ENCODE peak calls at places on chromosomes 16 and 17, in nine cellular contexts. V is uterus, M is SK-N-SH, N is A549, A is choroid plexus epithelial cell, T is neural progenitor cell, L is AG09309, H is astrocyte, O is DND-41. R is an unnamed sample.

GRCh38 chr17:49093131-49093530 is 39.4 kb upstream of the B4GALNT2 start:
- DNase-seq in V (no peak), O (no peak), M (no peak), T (no peak), L (no peak), N (no peak), A (no peak), H (no peak), R (no peak)

GRCh38 chr16:84700518-84701277 is 898 bp downstream of the USP10 start:
- DNase-seq in T (peak), O (peak), N (peak), M (peak), L (no peak), V (no peak), A (peak), H (no peak), R (no peak)

GRCh38 chr17:49842846-49843245 is 5.0 kb downstream of the TAC4 start:
- DNase-seq in V (no peak), M (no peak), T (no peak), H (no peak), N (no peak), O (no peak), A (no peak), L (no peak), R (no peak)

GRCh38 chr17:38869647-38870258 is at the start of gene LASP1:
- DNase-seq in M (peak), N (peak), H (peak), L (peak), A (peak), V (peak), O (peak), T (peak), R (peak)

GRCh38 chr16:34050787-34051320 is 591.4 kb downstream of the TP53TG3F start:
- DNase-seq in L (no peak), H (no peak), V (no peak), M (peak), A (no peak), N (no peak), T (no peak), O (no peak), R (no peak)

GRCh38 chr16:50038756-50039529 is 13.9 kb downstream of the CNEP1R1 start:
- DNase-seq in L (no peak), N (no peak), O (no peak), A (no peak), H (no peak), T (no peak), M (no peak), V (no peak), R (no peak)

GRCh38 chr17:418421-418751 is 65.8 kb upstream of the RPH3AL start:
- DNase-seq in N (no peak), H (no peak), A (no peak), T (no peak), L (no peak), M (no peak), V (no peak), O (peak), R (no peak)

GRCh38 chr17:45643591-45643990 is 140.5 kb upstream of the CRHR1 start:
- DNase-seq in O (no peak), L (no peak), M (no peak), N (no peak), H (no peak), V (no peak), A (no peak), T (no peak), R (no peak)

GRCh38 chr16:76265434-76266045 is 11.7 kb upstream of the CNTNAP4 start:
- DNase-seq in A (peak), M (peak), O (peak), V (no peak), L (no peak), T (peak), H (no peak), N (peak), R (peak)

GRCh38 chr16:7372095-7372494 is 39.5 kb downstream of the RBFOX1 start:
- DNase-seq in H (no peak), L (no peak), A (no peak), N (no peak), O (no peak), V (no peak), T (no peak), M (no peak), R (no peak)

GRCh38 chr16:85530370-85530739 is 82.8 kb upstream of the GSE1 start:
- DNase-seq in M (no peak), T (no peak), A (no peak), O (no peak), L (no peak), H (no peak), V (no peak), N (no peak), R (no peak)

GRCh38 chr16:24906901-24907300 is 61.1 kb downstream of the SLC5A11 start:
- DNase-seq in N (no peak), H (no peak), M (no peak), A (no peak), O (no peak), T (no peak), V (no peak), L (no peak), R (no peak)

GRCh38 chr16:87062569-87063442 is 254.4 kb downstream of the C16orf95 start:
- DNase-seq in M (peak), L (no peak), N (peak), T (peak), O (peak), A (peak), V (no peak), H (peak), R (peak)

GRCh38 chr17:36066365-36066945 is 2.4 kb downstream of the CCL18 start:
- DNase-seq in H (no peak), A (no peak), T (no peak), N (no peak), O (no peak), L (no peak), M (no peak), V (no peak), R (no peak)

GRCh38 chr17:38897176-38897575 is 27.3 kb downstream of the LASP1 start:
- DNase-seq in V (peak), M (no peak), H (no peak), N (no peak), A (no peak), O (no peak), T (no peak), L (no peak), R (peak)

GRCh38 chr16:81786321-81786720 is 7.2 kb downstream of the PLCG2 start:
- DNase-seq in O (no peak), N (no peak), T (no peak), V (no peak), A (peak), H (peak), L (no peak), M (no peak), R (no peak)

GRCh38 chr17:48488548-48489106 is 42.2 kb downstream of the HOXB1 start:
- DNase-seq in O (no peak), H (no peak), N (no peak), L (no peak), M (no peak), A (no peak), V (no peak), T (no peak), R (no peak)

GRCh38 chr16:68733570-68733969 is 3.5 kb upstream of the CDH1 start:
- DNase-seq in H (no peak), L (no peak), O (no peak), M (no peak), A (no peak), N (no peak), V (no peak), T (no peak), R (no peak)

GRCh38 chr17:67491009-67491677 is 114.1 kb downstream of the PITPNC1 start:
- DNase-seq in T (peak), M (peak), N (peak), H (peak), V (peak), L (peak), O (no peak), A (peak), R (peak)

GRCh38 chr17:1712271-1712670 is 2.1 kb upstream of the TLCD2 start:
- DNase-seq in V (no peak), M (no peak), L (no peak), A (no peak), O (no peak), N (no peak), H (no peak), T (no peak), R (no peak)

GRCh38 chr17:61410100-61410551 is 10.5 kb downstream of the TBX2 start:
- DNase-seq in A (no peak), V (no peak), T (no peak), M (peak), N (no peak), H (no peak), L (no peak), O (no peak), R (peak)

GRCh38 chr17:79111097-79111496 is 36.5 kb downstream of the ENGASE start:
- DNase-seq in M (no peak), L (no peak), A (no peak), V (no peak), T (no peak), O (no peak), N (no peak), H (no peak), R (no peak)

GRCh38 chr17:5516060-5516792 is 29.9 kb downstream of the MIS12 start:
- DNase-seq in A (peak), L (peak), V (no peak), T (no peak), M (no peak), N (peak), H (peak), O (no peak), R (no peak)

GRCh38 chr17:78609198-78609597 is 32.0 kb upstream of the DNAH17 start:
- DNase-seq in A (no peak), T (no peak), H (no peak), M (peak), V (no peak), O (no peak), N (no peak), L (no peak), R (no peak)

GRCh38 chr16:70391881-70392481 is 45.3 kb downstream of the DDX19A start:
- DNase-seq in T (no peak), L (peak), O (no peak), M (no peak), N (peak), H (no peak), V (peak), A (peak), R (peak)

GRCh38 chr16:20410153-20410723 is 904 bp downstream of the ACSM5 start:
- DNase-seq in O (no peak), M (no peak), V (no peak), H (no peak), T (no peak), L (no peak), N (no peak), A (no peak), R (no peak)

GRCh38 chr17:31724026-31724425 is 135.0 kb downstream of the COPRS start:
- DNase-seq in O (no peak), V (no peak), N (no peak), A (peak), T (no peak), M (no peak), H (peak), L (no peak), R (no peak)

GRCh38 chr17:49746791-49747490 is 17.0 kb downstream of the FAM117A start:
- DNase-seq in A (no peak), L (no peak), T (no peak), N (no peak), O (peak), H (no peak), V (no peak), M (no peak), R (no peak)

GRCh38 chr16:19006446-19007315 is 22.9 kb downstream of the TMC7 start:
- DNase-seq in A (no peak), T (no peak), L (no peak), M (no peak), N (no peak), H (no peak), V (no peak), O (no peak), R (no peak)

GRCh38 chr16:70685938-70686375 is at the start of gene MTSS2:
- DNase-seq in V (peak), N (peak), A (peak), T (peak), O (peak), M (peak), H (peak), L (peak), R (peak)

GRCh38 chr17:80189611-80190010 is 19.8 kb downstream of the CARD14 start:
- DNase-seq in L (no peak), H (no peak), O (no peak), A (no peak), N (no peak), M (no peak), V (no peak), T (no peak), R (no peak)

GRCh38 chr17:6257339-6257738 is 177.6 kb downstream of the AIPL1 start:
- DNase-seq in H (peak), L (no peak), V (no peak), A (peak), T (peak), O (no peak), M (no peak), N (no peak), R (no peak)

GRCh38 chr16:29926675-29927522 is 873 bp upstream of the KCTD13 start:
- DNase-seq in O (no peak), A (no peak), M (peak), H (no peak), V (peak), N (peak), L (no peak), T (no peak), R (peak)

GRCh38 chr17:22443061-22443460 is 750.7 kb downstream of the KCNJ18 start:
- DNase-seq in M (no peak), V (no peak), N (no peak), O (no peak), A (no peak), H (no peak), T (no peak), L (no peak), R (no peak)

GRCh38 chr16:30802971-30803370 is 16.0 kb upstream of the ZNF629 start:
- DNase-seq in M (no peak), V (no peak), L (no peak), T (no peak), N (no peak), A (no peak), H (no peak), O (no peak), R (no peak)

GRCh38 chr16:22353188-22353919 is 21.1 kb downstream of the CDR2 start:
- DNase-seq in T (no peak), N (peak), M (no peak), V (no peak), O (no peak), H (peak), L (peak), A (peak), R (no peak)

GRCh38 chr17:82551779-82552457 is 32.4 kb downstream of the FOXK2 start:
- DNase-seq in H (peak), N (peak), O (peak), L (no peak), A (peak), T (peak), M (peak), V (peak), R (peak)

GRCh38 chr17:31687505-31688126 is 171.4 kb downstream of the COPRS start:
- DNase-seq in L (no peak), M (no peak), A (no peak), H (no peak), V (no peak), O (no peak), T (no peak), N (no peak), R (no peak)

GRCh38 chr17:29279397-29280070 is 14.4 kb downstream of the NUFIP2 start:
- DNase-seq in O (no peak), M (no peak), V (no peak), A (no peak), T (no peak), H (no peak), L (no peak), N (no peak), R (no peak)

GRCh38 chr17:29278692-29279091 is 15.3 kb downstream of the NUFIP2 start:
- DNase-seq in V (no peak), M (no peak), L (no peak), N (no peak), O (no peak), T (no peak), A (no peak), H (no peak), R (no peak)

GRCh38 chr17:29283496-29283895 is 10.5 kb downstream of the NUFIP2 start:
- DNase-seq in T (no peak), O (no peak), L (no peak), N (no peak), M (peak), A (no peak), H (no peak), V (no peak), R (no peak)
- TF ChIP-seq CTCF in T (no peak), O (peak), L (peak), N (peak), M (peak), A (peak), H (no peak), V (no peak), R (no peak)

GRCh38 chr16:46662123-46662522 is 26.9 kb downstream of the VPS35 start:
- DNase-seq in V (no peak), L (no peak), H (no peak), M (no peak), N (no peak), T (no peak), A (no peak), O (no peak), R (no peak)

DNA sequence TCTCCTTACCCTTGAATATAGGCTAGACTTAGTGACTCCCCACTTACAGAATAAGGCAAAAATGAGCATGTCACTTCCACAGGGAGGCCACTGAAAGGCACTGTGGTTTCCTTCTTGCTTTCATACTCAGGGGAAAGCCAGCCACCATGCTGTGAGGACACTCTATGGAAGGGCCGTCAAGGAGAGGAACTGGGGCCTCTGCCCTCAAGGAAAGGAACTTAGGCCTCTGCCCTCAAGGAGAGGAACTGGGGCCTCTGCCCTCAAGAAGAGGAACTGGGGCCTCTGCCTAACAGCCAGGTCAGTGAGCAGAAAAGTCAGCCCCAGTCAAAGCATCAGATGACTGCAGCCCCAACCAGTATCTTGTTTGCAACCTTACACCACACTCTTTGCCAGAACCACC is 30.1 kb downstream of the VPS35 start:
- DNase-seq in H (no peak), N (no peak), A (peak), T (no peak), L (no peak), O (no peak), V (no peak), M (no peak), R (no peak)
- TF ChIP-seq CTCF in H (no peak), N (no peak), A (peak), T (no peak), L (no peak), O (no peak), V (no peak), M (no peak), R (no peak)

DNA sequence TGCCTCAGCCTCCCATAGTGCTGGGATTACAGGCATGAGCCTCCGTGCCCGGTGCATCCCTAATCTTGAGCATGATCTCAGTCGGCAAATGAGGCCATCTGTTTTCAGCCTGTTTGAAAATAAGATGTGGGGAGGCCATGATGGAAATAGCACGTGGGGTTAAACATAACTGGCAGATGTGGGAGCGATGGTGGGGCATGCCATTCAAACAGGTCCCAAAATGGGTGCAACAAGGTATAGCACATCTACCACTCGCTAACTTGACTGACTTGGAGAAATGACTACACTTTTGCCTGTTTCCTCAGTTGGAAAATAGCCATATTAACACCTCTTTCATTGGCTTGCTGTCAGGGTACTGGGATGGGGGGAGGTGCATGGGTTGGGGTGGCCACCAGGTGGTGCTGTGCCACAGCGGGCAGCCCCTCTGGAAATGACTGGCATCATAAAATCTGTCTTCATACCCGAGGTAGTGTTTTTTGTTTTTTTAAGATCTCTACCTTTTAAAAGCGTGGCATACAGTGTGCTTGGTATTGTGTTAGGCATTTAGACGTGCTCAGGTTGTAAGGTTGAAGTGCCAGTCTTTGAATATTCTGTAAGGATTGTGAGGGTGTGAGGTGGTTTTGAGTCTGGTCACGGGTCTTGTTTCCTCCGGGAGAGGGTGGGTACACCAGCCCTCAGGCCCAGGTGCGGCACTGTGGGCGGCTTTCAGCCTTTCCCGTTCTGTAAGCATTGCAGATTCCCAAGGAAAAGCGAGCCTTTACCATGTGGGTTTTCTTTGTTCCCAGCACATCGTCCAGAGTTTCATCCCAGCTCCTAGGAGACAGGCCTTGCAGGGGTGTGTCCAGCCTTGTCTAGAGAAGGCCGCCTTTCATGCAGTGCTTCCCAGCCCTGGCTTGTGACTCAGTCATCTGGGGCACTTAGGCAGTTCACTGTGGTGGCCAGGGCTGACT is 2.9 kb upstream of the TTYH2 start:
- DNase-seq in L (no peak), O (peak), M (peak), V (peak), H (peak), N (peak), A (peak), T (peak), R (peak)
- TF ChIP-seq CTCF in L (peak), O (peak), M (peak), V (peak), H (peak), N (peak), A (peak), T (peak), R (peak)

GRCh38 chr16:11101283-11101682 is 154.7 kb downstream of the SOCS1 start:
- DNase-seq in T (no peak), H (no peak), N (no peak), L (no peak), V (no peak), A (no peak), O (no peak), M (no peak), R (no peak)

GRCh38 chr16:11101695-11102522 is 154.1 kb downstream of the SOCS1 start:
- DNase-seq in L (no peak), V (no peak), T (no peak), N (no peak), O (no peak), A (peak), H (peak), M (no peak), R (no peak)

GRCh38 chr16:11099672-11100195 is 155.4 kb downstream of the CLEC16A start:
- DNase-seq in N (no peak), T (no peak), V (no peak), A (no peak), O (no peak), M (no peak), L (no peak), H (no peak), R (no peak)

GRCh38 chr16:11098601-11099377 is 154.4 kb downstream of the CLEC16A start:
- DNase-seq in O (no peak), A (no peak), M (no peak), L (no peak), V (peak), T (no peak), N (no peak), H (no peak), R (no peak)

DNA sequence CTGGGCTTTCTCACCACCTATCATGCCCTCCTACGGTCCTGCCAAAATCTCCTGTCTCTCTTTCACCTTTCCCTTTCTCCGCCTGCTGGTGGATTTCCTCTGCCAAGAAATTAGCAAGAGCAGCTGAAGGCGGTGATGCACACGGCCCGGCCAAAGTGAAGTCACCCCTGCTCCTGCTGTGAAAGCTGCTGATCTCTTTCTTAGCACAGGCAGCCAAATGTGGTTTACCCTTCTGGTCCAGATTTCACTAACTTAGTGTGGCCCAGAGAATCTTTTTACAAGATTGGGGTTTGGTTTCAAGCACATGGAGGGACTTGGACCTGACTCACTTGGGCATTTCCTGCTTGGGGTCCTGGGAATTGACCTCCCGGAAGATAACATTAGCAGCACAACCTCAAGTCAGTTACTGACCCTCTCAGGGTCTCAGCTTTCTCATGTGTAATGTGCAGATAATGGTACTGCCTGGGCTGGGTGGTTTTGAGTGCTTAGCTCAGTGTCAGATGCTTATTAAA is 155.7 kb downstream of the SOCS1 start:
- DNase-seq in H (peak), O (no peak), L (peak), N (no peak), M (no peak), T (peak), A (peak), V (peak), R (peak)
- TF ChIP-seq CTCF in H (peak), O (peak), L (peak), N (no peak), M (peak), T (peak), A (peak), V (peak), R (no peak)

GRCh38 chr16:3173892-3174617 is 13.9 kb upstream of the OR1F1 start:
- DNase-seq in H (no peak), V (no peak), A (no peak), O (peak), M (peak), L (no peak), T (peak), N (peak), R (peak)
- TF ChIP-seq CTCF in H (peak), V (no peak), A (peak), O (peak), M (peak), L (peak), T (peak), N (peak), R (peak)

GRCh38 chr17:65231662-65232335 is 94.6 kb downstream of the RGS9 start:
- DNase-seq in A (peak), O (peak), M (peak), L (peak), H (peak), V (peak), T (peak), N (peak), R (peak)
- TF ChIP-seq CTCF in A (peak), O (peak), M (peak), L (peak), H (peak), V (no peak), T (peak), N (peak), R (no peak)

R was measured in glutamatergic neuron.